ENCODE peak calls at places on chromosomes 11 and 22, in seven cellular contexts. One of them, this sample, is unnamed.

GRCh38 chr22:19962909-19963806 is 21.5 kb upstream of the TXNRD2 start:
- DNase-seq in NCI-H1930: no peak
- DNase-seq in stimulated activated CD4-positive, alpha-beta T cell treated with anti-CD3 and anti-CD28 coated beads, Interleukin-4, amount 100 ng/mL, for 1 hour: peak
- DNase-seq in HuH-7.5: no peak
- DNase-seq in NAMALWA: no peak
- DNase-seq in heart right ventricle: no peak
- DNase-seq in DMS79 treated with DMSO at 0.1 percent for 48 hours: peak
- DNase-seq in this sample: peak

GRCh38 chr11:122044086-122044485 is 71.9 kb downstream of the BLID start:
- DNase-seq in NCI-H1930: no peak
- DNase-seq in DMS79 treated with DMSO at 0.1 percent for 48 hours: no peak
- DNase-seq in HuH-7.5: no peak
- DNase-seq in NAMALWA: no peak
- DNase-seq in stimulated activated CD4-positive, alpha-beta T cell treated with anti-CD3 and anti-CD28 coated beads, Interleukin-4, amount 100 ng/mL, for 1 hour: no peak
- DNase-seq in heart right ventricle: no peak
- DNase-seq in this sample: no peak

GRCh38 chr11:95337175-95337957 is 106.4 kb upstream of the SESN3 start:
- DNase-seq in NAMALWA: no peak
- DNase-seq in heart right ventricle: peak
- DNase-seq in HuH-7.5: no peak
- DNase-seq in NCI-H1930: no peak
- DNase-seq in DMS79 treated with DMSO at 0.1 percent for 48 hours: peak
- DNase-seq in stimulated activated CD4-positive, alpha-beta T cell treated with anti-CD3 and anti-CD28 coated beads, Interleukin-4, amount 100 ng/mL, for 1 hour: peak
- DNase-seq in this sample: peak

GRCh38 chr11:134500621-134501020 is 88.6 kb upstream of the B3GAT1 start:
- DNase-seq in DMS79 treated with DMSO at 0.1 percent for 48 hours: no peak
- DNase-seq in stimulated activated CD4-positive, alpha-beta T cell treated with anti-CD3 and anti-CD28 coated beads, Interleukin-4, amount 100 ng/mL, for 1 hour: no peak
- DNase-seq in NCI-H1930: no peak
- DNase-seq in NAMALWA: no peak
- DNase-seq in HuH-7.5: no peak
- DNase-seq in heart right ventricle: no peak
- DNase-seq in this sample: no peak

GRCh38 chr11:134581966-134582787 is 170.1 kb upstream of the B3GAT1 start:
- DNase-seq in NCI-H1930: no peak
- DNase-seq in NAMALWA: no peak
- DNase-seq in DMS79 treated with DMSO at 0.1 percent for 48 hours: no peak
- DNase-seq in HuH-7.5: no peak
- DNase-seq in heart right ventricle: no peak
- DNase-seq in stimulated activated CD4-positive, alpha-beta T cell treated with anti-CD3 and anti-CD28 coated beads, Interleukin-4, amount 100 ng/mL, for 1 hour: no peak
- DNase-seq in this sample: no peak

GRCh38 chr11:69803022-69803421 is 16.2 kb downstream of the FGF3 start:
- DNase-seq in NCI-H1930: no peak
- DNase-seq in heart right ventricle: no peak
- DNase-seq in HuH-7.5: no peak
- DNase-seq in stimulated activated CD4-positive, alpha-beta T cell treated with anti-CD3 and anti-CD28 coated beads, Interleukin-4, amount 100 ng/mL, for 1 hour: no peak
- DNase-seq in NAMALWA: no peak
- DNase-seq in DMS79 treated with DMSO at 0.1 percent for 48 hours: no peak
- DNase-seq in this sample: no peak

GRCh38 chr11:8930456-8931175 is 2.1 kb downstream of the C11orf16 start:
- DNase-seq in NCI-H1930: no peak
- DNase-seq in NAMALWA: no peak
- DNase-seq in heart right ventricle: no peak
- DNase-seq in HuH-7.5: no peak
- DNase-seq in stimulated activated CD4-positive, alpha-beta T cell treated with anti-CD3 and anti-CD28 coated beads, Interleukin-4, amount 100 ng/mL, for 1 hour: no peak
- DNase-seq in DMS79 treated with DMSO at 0.1 percent for 48 hours: no peak
- DNase-seq in this sample: no peak

GRCh38 chr22:17272511-17272991 is 53.3 kb upstream of the ADA2 start:
- DNase-seq in NCI-H1930: no peak
- DNase-seq in DMS79 treated with DMSO at 0.1 percent for 48 hours: no peak
- DNase-seq in HuH-7.5: no peak
- DNase-seq in NAMALWA: no peak
- DNase-seq in heart right ventricle: peak
- DNase-seq in stimulated activated CD4-positive, alpha-beta T cell treated with anti-CD3 and anti-CD28 coated beads, Interleukin-4, amount 100 ng/mL, for 1 hour: no peak
- DNase-seq in this sample: no peak

GRCh38 chr11:112113539-112114457 is 27.1 kb downstream of the SDHD start:
- DNase-seq in DMS79 treated with DMSO at 0.1 percent for 48 hours: peak
- DNase-seq in heart right ventricle: no peak
- DNase-seq in NCI-H1930: peak
- DNase-seq in NAMALWA: peak
- DNase-seq in HuH-7.5: peak
- DNase-seq in stimulated activated CD4-positive, alpha-beta T cell treated with anti-CD3 and anti-CD28 coated beads, Interleukin-4, amount 100 ng/mL, for 1 hour: no peak
- DNase-seq in this sample: no peak

GRCh38 chr22:44697423-44698179 is 4.4 kb upstream of the PRR5 start:
- DNase-seq in HuH-7.5: peak
- DNase-seq in DMS79 treated with DMSO at 0.1 percent for 48 hours: no peak
- DNase-seq in stimulated activated CD4-positive, alpha-beta T cell treated with anti-CD3 and anti-CD28 coated beads, Interleukin-4, amount 100 ng/mL, for 1 hour: peak
- DNase-seq in NCI-H1930: peak
- DNase-seq in NAMALWA: peak
- DNase-seq in heart right ventricle: peak
- DNase-seq in this sample: peak

GRCh38 chr22:19868773-19869471 is 14.2 kb upstream of the GNB1L start:
- DNase-seq in DMS79 treated with DMSO at 0.1 percent for 48 hours: no peak
- DNase-seq in stimulated activated CD4-positive, alpha-beta T cell treated with anti-CD3 and anti-CD28 coated beads, Interleukin-4, amount 100 ng/mL, for 1 hour: peak
- DNase-seq in NAMALWA: no peak
- DNase-seq in HuH-7.5: no peak
- DNase-seq in heart right ventricle: no peak
- DNase-seq in NCI-H1930: no peak
- DNase-seq in this sample: peak

GRCh38 chr11:12864316-12865156 is 144.6 kb upstream of the RASSF10 start:
- DNase-seq in HuH-7.5: no peak
- DNase-seq in DMS79 treated with DMSO at 0.1 percent for 48 hours: peak
- DNase-seq in stimulated activated CD4-positive, alpha-beta T cell treated with anti-CD3 and anti-CD28 coated beads, Interleukin-4, amount 100 ng/mL, for 1 hour: no peak
- DNase-seq in heart right ventricle: no peak
- DNase-seq in NAMALWA: peak
- DNase-seq in NCI-H1930: peak
- DNase-seq in this sample: no peak

GRCh38 chr22:29443861-29444431 is 5.6 kb downstream of the RFPL1 start:
- DNase-seq in DMS79 treated with DMSO at 0.1 percent for 48 hours: no peak
- DNase-seq in NCI-H1930: no peak
- DNase-seq in HuH-7.5: no peak
- DNase-seq in heart right ventricle: no peak
- DNase-seq in NAMALWA: no peak
- DNase-seq in stimulated activated CD4-positive, alpha-beta T cell treated with anti-CD3 and anti-CD28 coated beads, Interleukin-4, amount 100 ng/mL, for 1 hour: no peak
- DNase-seq in this sample: no peak

GRCh38 chr11:93936416-93936815 is 84.7 kb upstream of the HEPHL1 start:
- DNase-seq in DMS79 treated with DMSO at 0.1 percent for 48 hours: peak
- DNase-seq in heart right ventricle: no peak
- DNase-seq in NAMALWA: no peak
- DNase-seq in HuH-7.5: no peak
- DNase-seq in NCI-H1930: no peak
- DNase-seq in stimulated activated CD4-positive, alpha-beta T cell treated with anti-CD3 and anti-CD28 coated beads, Interleukin-4, amount 100 ng/mL, for 1 hour: no peak
- DNase-seq in this sample: no peak

This sample was measured in right cardiac atrium.